ENCODE peak calls at places on chromosome 15, in four cellular contexts. D is stomach, R is dorsolateral prefrontal cortex, Y is HFFc6. J is an unnamed sample.

GRCh38 chr15:100495861-100496260 is 32.9 kb downstream of the CERS3 start:
- DNase-seq in R (no peak), Y (no peak), D (no peak), J (no peak)

GRCh38 chr15:89766357-89767311 is 9.5 kb upstream of the MESP2 start:
- DNase-seq in Y (no peak), R (no peak), D (peak; percentile 52), J (no peak)

GRCh38 chr15:76795217-76795616 is 109.9 kb downstream of the SCAPER start:
- DNase-seq in R (no peak), D (no peak), Y (no peak), J (no peak)

GRCh38 chr15:44045661-44046060 is 149.4 kb downstream of the FRMD5 start:
- DNase-seq in D (no peak), Y (no peak), R (no peak), J (no peak)

GRCh38 chr15:87971076-87971475 is 285.5 kb downstream of the NTRK3 start:
- DNase-seq in D (no peak), R (no peak), Y (no peak), J (no peak)

GRCh38 chr15:74869726-74870407 is 3.3 kb downstream of the SCAMP2 start:
- DNase-seq in D (peak; percentile 62), Y (no peak), R (peak; percentile 36), J (no peak)

GRCh38 chr15:70629735-70630273 is 133.6 kb downstream of the UACA start:
- DNase-seq in Y (no peak), R (no peak), D (no peak), J (no peak)

GRCh38 chr15:39213385-39213840 is 367.5 kb upstream of the THBS1 start:
- DNase-seq in R (no peak), D (peak; percentile 38), Y (peak; percentile 97), J (peak; percentile 97)

GRCh38 chr15:71677766-71678165 is 132.6 kb upstream of the NR2E3 start:
- DNase-seq in Y (no peak), D (no peak), R (no peak), J (no peak)

GRCh38 chr15:82105458-82106205 is 59.8 kb upstream of the MEX3B start:
- DNase-seq in R (no peak), Y (peak; percentile 63), D (no peak), J (peak; percentile 60)

GRCh38 chr15:76991741-76992645 is 2.9 kb upstream of the PSTPIP1 start:
- DNase-seq in D (no peak), Y (no peak), R (no peak), J (no peak)

GRCh38 chr15:58604455-58604923 is 145.0 kb downstream of the ADAM10 start:
- DNase-seq in R (no peak), Y (no peak), D (no peak), J (no peak)

GRCh38 chr15:53739187-53739586 is 20.3 kb downstream of the WDR72 start:
- DNase-seq in D (no peak), R (no peak), Y (no peak), J (no peak)

GRCh38 chr15:72222433-72222832 is 8.6 kb downstream of the PKM start:
- DNase-seq in Y (no peak), D (no peak), R (peak; percentile 69), J (no peak)

GRCh38 chr15:76875911-76876310 is 29.2 kb downstream of the SCAPER start:
- DNase-seq in R (no peak), D (no peak), Y (no peak), J (no peak)

GRCh38 chr15:81155375-81156218 is 21.5 kb downstream of the CFAP161 start:
- DNase-seq in R (no peak), Y (peak; percentile 51), D (peak; percentile 36), J (peak; percentile 47)

GRCh38 chr15:25717116-25717755 is 145.9 kb downstream of the ATP10A start:
- DNase-seq in R (no peak), D (no peak), Y (no peak), J (peak; percentile 37)

GRCh38 chr15:65406402-65407000 is 16.2 kb downstream of the IGDCC4 start:
- DNase-seq in D (no peak), R (no peak), Y (no peak), J (no peak)

GRCh38 chr15:70492240-70493177 is 270.8 kb downstream of the UACA start:
- DNase-seq in R (peak; percentile 19), D (peak; percentile 67), Y (peak; percentile 84), J (peak; percentile 91)

GRCh38 chr15:75067123-75067854 is 43.9 kb downstream of the PPCDC start:
- DNase-seq in D (no peak), Y (peak; percentile 57), R (no peak), J (no peak)

GRCh38 chr15:61479601-61480000 is 250.5 kb upstream of the RORA start:
- DNase-seq in D (no peak), R (no peak), Y (no peak), J (no peak)

GRCh38 chr15:45456212-45457106 is 66.1 kb downstream of the SLC30A4 start:
- DNase-seq in Y (peak; percentile 98), D (peak; percentile 55), R (peak; percentile 54), J (peak; percentile 100)

GRCh38 chr15:85168642-85169173 is 187.1 kb downstream of the PDE8A start:
- DNase-seq in D (peak; percentile 82), R (no peak), Y (no peak), J (no peak)

GRCh38 chr15:50685976-50686467 is 575 bp downstream of the TRPM7 start:
- DNase-seq in D (peak; percentile 68), R (peak; percentile 43), Y (peak; percentile 7), J (no peak)
- TF ChIP-seq CTCF in D (no peak), R (no peak), Y (no peak), J (no peak)

DNA sequence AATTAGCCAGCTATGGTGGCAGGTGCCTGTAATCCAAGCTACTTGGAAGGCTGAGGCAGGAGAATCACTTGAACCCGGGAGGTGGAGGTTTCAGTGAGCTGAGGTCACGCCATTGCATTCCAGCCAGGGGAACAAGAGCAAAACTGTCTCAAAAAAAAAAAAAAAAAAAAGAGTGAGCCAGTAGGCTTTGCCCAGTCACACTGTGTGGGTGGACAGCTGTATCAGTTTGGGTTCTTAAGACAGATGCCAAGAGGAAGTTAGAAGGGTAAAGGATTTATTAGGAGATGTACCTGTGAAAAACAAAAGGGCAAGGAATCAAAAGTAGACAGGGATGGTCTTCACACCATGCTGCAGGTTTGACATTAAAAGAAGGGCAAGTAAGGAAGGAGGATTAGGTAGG is 86.1 kb upstream of the CGNL1 start:
- DNase-seq in D (no peak), Y (no peak), R (no peak), J (no peak)
- TF ChIP-seq CTCF in D (no peak), Y (no peak), R (no peak), J (no peak)

DNA sequence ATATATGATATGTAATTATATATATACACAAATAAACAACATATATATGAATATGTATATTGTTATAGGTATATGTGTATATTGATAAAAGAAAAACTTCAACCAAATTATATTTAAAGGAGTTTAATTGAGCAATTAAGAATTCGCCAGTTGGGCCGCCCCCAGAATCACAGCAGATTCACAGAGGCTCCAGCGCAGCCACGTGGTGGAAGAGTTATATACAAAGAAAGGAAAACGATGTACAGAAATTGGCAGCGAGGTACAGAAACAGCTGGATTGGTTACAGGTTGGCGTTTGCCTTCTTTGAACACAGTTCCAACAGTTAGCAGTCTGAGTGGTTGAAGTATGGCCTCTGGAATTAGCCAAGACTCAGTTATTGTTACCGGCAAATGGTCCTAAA is 137.3 kb upstream of the SLC24A5 start:
- DNase-seq in Y (no peak), R (no peak), D (no peak), J (no peak)
- TF ChIP-seq CTCF in Y (peak; percentile 12), R (no peak), D (no peak), J (no peak)

GRCh38 chr15:101675796-101676582 is 23.8 kb upstream of the TM2D3 start:
- DNase-seq in D (no peak), R (no peak), Y (peak; percentile 93), J (peak; percentile 31)
- TF ChIP-seq CTCF in D (no peak), R (no peak), Y (no peak), J (no peak)

DNA sequence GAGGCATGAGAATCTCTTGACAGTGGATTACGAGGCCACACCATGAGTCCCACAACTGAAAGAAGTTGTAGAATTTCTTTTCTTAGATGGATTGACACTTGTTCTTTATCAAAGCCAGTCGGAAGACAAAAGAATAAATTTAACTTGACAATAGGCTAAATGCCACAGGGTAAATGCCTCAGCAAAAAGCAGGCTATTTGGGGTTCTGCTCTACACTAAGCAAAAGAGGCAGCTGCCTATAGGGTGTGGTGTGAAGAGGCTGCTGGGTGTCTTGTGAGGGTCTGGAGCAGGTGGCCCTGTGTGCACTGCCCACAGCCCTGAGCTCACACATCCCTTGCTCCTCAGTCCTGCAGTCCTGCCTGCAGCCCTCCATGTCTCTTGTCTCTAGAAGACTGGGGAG is 135.0 kb upstream of the SEMA6D start:
- DNase-seq in D (no peak), R (no peak), Y (no peak), J (no peak)
- TF ChIP-seq CTCF in D (no peak), R (no peak), Y (no peak), J (no peak)

GRCh38 chr15:62592920-62593319 is 427.8 kb upstream of the C2CD4B start:
- DNase-seq in R (no peak), Y (no peak), D (no peak), J (no peak)

GRCh38 chr15:62591842-62592838 is 427.1 kb upstream of the C2CD4B start:
- DNase-seq in D (no peak), R (no peak), Y (peak; percentile 7), J (no peak)

GRCh38 chr15:62584301-62585235 is 419.5 kb upstream of the C2CD4B start:
- DNase-seq in D (no peak), R (no peak), Y (no peak), J (no peak)

GRCh38 chr15:62594017-62594416 is 428.9 kb upstream of the C2CD4B start:
- DNase-seq in D (no peak), R (no peak), Y (no peak), J (no peak)

GRCh38 chr15:62588930-62589655 is 424.0 kb upstream of the C2CD4B start:
- DNase-seq in Y (no peak), R (no peak), D (no peak), J (peak; percentile 74)
- TF ChIP-seq CTCF in Y (peak; percentile 26), R (no peak), D (no peak), J (no peak)